ENCODE peak calls at places on chromosomes 11 and 22, in four cellular contexts. K is fibroblast of lung, L is HCT116, P is PC-3. G is an unnamed sample.

GRCh38 chr22:20774882-20775281 is 969 bp downstream of the SERPIND1 start:
- DNase-seq in K (no peak), L (no peak), P (no peak), G (no peak)

GRCh38 chr22:25979968-25980367 is 189.3 kb upstream of the SEZ6L start:
- DNase-seq in K (no peak), L (no peak), P (no peak), G (no peak)

GRCh38 chr22:40251106-40251505 is 73.4 kb downstream of the TNRC6B start:
- DNase-seq in K (no peak), L (no peak), P (no peak), G (no peak)

GRCh38 chr11:79294845-79295520 is 145.8 kb downstream of the TENM4 start:
- DNase-seq in K (no peak), L (no peak), P (no peak), G (no peak)

GRCh38 chr11:9139628-9140357 is 48.4 kb upstream of the SCUBE2 start:
- DNase-seq in K (no peak), L (no peak), P (no peak), G (no peak)

GRCh38 chr22:20060700-20061480 is 19.2 kb upstream of the DGCR8 start:
- DNase-seq in K (no peak), L (no peak), P (no peak), G (no peak)

GRCh38 chr22:21991309-21991596 is 8.7 kb upstream of the TOP3B start:
- DNase-seq in K (no peak), L (no peak), P (no peak), G (no peak)

GRCh38 chr11:1017269-1018005 is 19.1 kb downstream of the MUC6 start:
- DNase-seq in K (no peak), L (no peak), P (peak; percentile 12), G (no peak)

GRCh38 chr11:123405123-123405592 is 24.9 kb upstream of the GRAMD1B start:
- DNase-seq in K (peak; percentile 8), L (no peak), P (no peak), G (no peak)

GRCh38 chr11:2884424-2884815 is 1.2 kb downstream of the CDKN1C start:
- DNase-seq in K (peak; percentile 45), L (no peak), P (peak; percentile 32), G (peak; percentile 43)

GRCh38 chr11:96426356-96427103 is 36.7 kb downstream of the JRKL start:
- DNase-seq in K (peak; percentile 72), L (peak; percentile 19), P (peak; percentile 72), G (no peak)

GRCh38 chr11:34345012-34345804 is 12.6 kb downstream of the ABTB2 start:
- DNase-seq in K (peak; percentile 73), L (peak; percentile 52), P (peak; percentile 95), G (peak; percentile 99)

GRCh38 chr22:49394116-49394785 is 433.4 kb downstream of the BRD1 start:
- DNase-seq in K (no peak), L (peak; percentile 12), P (no peak), G (no peak)

GRCh38 chr11:15875393-15875792 is 481.0 kb downstream of the SOX6 start:
- DNase-seq in K (no peak), L (no peak), P (no peak), G (no peak)

GRCh38 chr11:8086571-8086970 is 5.6 kb downstream of the TUB start:
- DNase-seq in K (no peak), L (no peak), P (no peak), G (no peak)

GRCh38 chr11:35418847-35419712 is at the start of gene SLC1A2:
- DNase-seq in K (no peak), L (no peak), P (no peak), G (no peak)

GRCh38 chr11:69860244-69860643 is 41.0 kb upstream of the FGF3 start:
- DNase-seq in K (no peak), L (no peak), P (no peak), G (no peak)

GRCh38 chr11:44778200-44779100 is 51.7 kb downstream of the TSPAN18 start:
- DNase-seq in K (no peak), L (no peak), P (no peak), G (no peak)

DNA sequence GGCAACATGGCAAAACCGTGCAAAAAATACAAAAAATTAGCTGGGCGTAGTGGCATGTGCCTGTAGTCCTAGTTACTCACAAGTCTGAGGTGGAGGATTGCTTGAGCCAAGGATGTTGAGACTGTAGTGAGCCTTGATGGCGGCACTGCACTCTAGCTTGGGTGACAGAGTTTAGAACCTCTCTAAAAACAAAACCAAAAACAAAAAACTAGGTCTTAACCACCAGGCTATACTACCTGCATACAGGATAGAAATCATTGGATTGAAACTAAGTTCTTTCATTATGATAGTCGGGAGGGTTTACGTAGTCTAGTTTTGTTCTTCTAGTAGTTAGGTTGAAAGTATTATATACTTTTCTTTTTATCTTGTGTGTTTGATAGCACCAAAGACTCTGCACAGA is 5.8 kb downstream of the RNF214 start:
- DNase-seq in K (no peak), L (no peak), P (no peak), G (no peak)
- H3K36me3 ChIP-seq in K (peaks cover 4% of the 10 kb centered on the region), L (peaks cover 4% of the 10 kb centered on the region), P (no peaks in the 10 kb centered on the region), G (peaks cover 4% of the 10 kb centered on the region)

GRCh38 chr11:118002541-118003019 is 16.4 kb downstream of the IL10RA start:
- DNase-seq in K (peak; percentile 22), L (no peak), P (no peak), G (no peak)
- H3K4me2 ChIP-seq in K (no peak overlapping the region), L (no peak overlapping the region), P (no peak overlapping the region), G (no peak overlapping the region)

GRCh38 chr11:30015725-30016449 is 943 bp downstream of the KCNA4 start:
- DNase-seq in K (no peak), L (no peak), P (no peak), G (no peak)
- TF ChIP-seq EZH2 in K (no peak), L (no peak), P (no peak), G (no peak)

GRCh38 chr22:45338795-45339194 is 29.1 kb downstream of the FAM118A start:
- DNase-seq in K (no peak), L (no peak), P (no peak), G (no peak)
- H3K36me3 ChIP-seq in K (peaks cover 10% of the 10 kb centered on the region), L (peaks cover 33% of the 10 kb centered on the region), P (peaks cover 7% of the 10 kb centered on the region), G (peaks cover 25% of the 10 kb centered on the region)

DNA sequence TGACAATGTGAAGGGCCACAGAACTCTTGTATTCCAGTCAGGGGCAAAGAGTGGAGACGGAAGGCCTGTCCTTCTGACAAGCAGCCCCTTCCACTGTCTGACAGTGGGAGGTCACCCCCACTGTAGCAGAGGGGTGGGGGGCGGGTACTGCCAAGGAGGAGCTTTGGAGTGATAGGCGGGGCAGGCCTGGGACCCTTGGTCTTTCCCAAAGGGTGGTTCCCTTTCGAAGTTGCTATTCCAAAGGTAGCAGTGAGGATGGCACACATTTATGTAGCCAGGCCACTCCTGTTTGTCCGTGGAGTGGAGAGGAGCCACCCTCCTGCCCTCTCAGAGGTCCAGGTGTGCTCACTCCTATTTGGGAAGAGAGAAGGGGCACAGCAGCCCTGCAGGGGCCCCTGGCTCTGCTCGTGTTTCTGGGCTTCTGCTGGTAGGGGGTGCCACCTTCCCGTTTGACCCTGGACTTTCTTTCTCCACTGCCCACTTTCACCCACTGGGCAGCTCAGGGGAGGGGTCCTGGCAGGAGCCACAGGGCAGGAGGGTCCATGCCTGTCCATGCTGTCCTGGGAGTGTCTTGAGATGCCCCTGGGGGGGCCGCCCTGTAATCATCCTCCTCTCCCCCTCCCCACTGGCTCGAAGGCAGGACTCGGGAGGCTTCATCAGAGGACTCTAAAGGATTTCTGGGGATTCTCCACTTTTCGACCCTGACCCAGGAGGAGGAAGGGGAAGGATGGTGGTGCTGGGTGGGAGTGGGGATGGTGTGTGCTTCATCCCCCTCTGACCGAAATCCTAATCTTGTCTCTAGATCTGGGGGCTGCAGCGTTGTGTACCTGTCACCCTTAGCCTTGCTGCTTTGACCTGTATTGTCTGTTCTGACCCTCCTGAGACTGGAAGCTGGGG is 994 bp downstream of the TAGLN start:
- DNase-seq in K (no peak), L (no peak), P (no peak), G (no peak)
- H3K4me2 ChIP-seq in K (peak overlapping the region; percentile 86), L (no peak overlapping the region), P (no peak overlapping the region), G (no peak overlapping the region)

GRCh38 chr22:38056969-38057841 is at the start of gene PICK1:
- DNase-seq in K (peak; percentile 92), L (peak; percentile 91), P (peak; percentile 87), G (peak; percentile 87)
- TF ChIP-seq EZH2 in K (no peak), L (no peak), P (no peak), G (no peak)

G was measured in PC-9.